ENCODE peak calls at places on chromosomes 7 and 10, in nine cellular contexts. V is H9; C is activated CD4-positive, alpha-beta T cell treated with anti-CD3 and anti-CD28 coated beads, Interleukin-2, amount 50 U/mL, for 48 hours; N is occipital lobe; K is GM20000; Y is HEK293T; R is stimulated activated CD4-positive, alpha-beta T cell treated with anti-CD3 and anti-CD28 coated beads, Interleukin-15, amount 100 ng/mL, for 48 hours; J is glutamatergic neuron; U is NCI-H1092 treated with DMSO at 0.1 percent for 48 hours. G is an unnamed sample.

GRCh38 chr10:86047588-86047987 is 319.0 kb downstream of the GRID1 start:
- DNase-seq in V (no peak), C (peak; percentile 21), N (no peak), K (no peak), Y (no peak), R (no peak), J (no peak), U (no peak), G (no peak)

GRCh38 chr7:116800594-116800993 is 61.8 kb upstream of the CAPZA2 start:
- DNase-seq in V (no peak), C (no peak), N (no peak), K (no peak), Y (no peak), R (no peak), J (no peak), U (no peak), G (no peak)

GRCh38 chr10:100021322-100021721 is 11.6 kb upstream of the DNMBP start:
- DNase-seq in V (no peak), C (no peak), N (no peak), K (no peak), Y (no peak), R (no peak), J (no peak), U (peak; percentile 41), G (no peak)

GRCh38 chr7:6256709-6257535 is 15.5 kb downstream of the CYTH3 start:
- DNase-seq in V (no peak), C (peak; percentile 45), N (no peak), K (peak; percentile 56), Y (no peak), R (no peak), J (no peak), U (no peak), G (no peak)

GRCh38 chr7:4882742-4883351 is 669 bp downstream of the RADIL start:
- DNase-seq in V (no peak), C (no peak), N (no peak), K (peak; percentile 32), Y (peak; percentile 24), R (no peak), J (peak; percentile 42), U (peak; percentile 30), G (peak; percentile 62)

GRCh38 chr10:110912374-110912773 is 6.6 kb downstream of the BBIP1 start:
- DNase-seq in V (no peak), C (no peak), N (no peak), K (no peak), Y (no peak), R (no peak), J (no peak), U (no peak), G (no peak)

GRCh38 chr7:12016439-12016838 is 184.4 kb upstream of the THSD7A start:
- DNase-seq in V (no peak), C (no peak), N (no peak), K (no peak), Y (no peak), R (no peak), J (no peak), U (no peak), G (no peak)

GRCh38 chr7:107606303-107606702 is 26.3 kb downstream of the BCAP29 start:
- DNase-seq in V (no peak), C (no peak), N (no peak), K (no peak), Y (no peak), R (no peak), J (no peak), U (no peak), G (no peak)

GRCh38 chr10:17201165-17202013 is at the start of gene TRDMT1:
- DNase-seq in V (peak; percentile 87), C (peak; percentile 79), N (peak; percentile 85), K (peak; percentile 78), Y (peak; percentile 82), R (peak; percentile 67), J (peak; percentile 84), U (peak; percentile 88), G (peak; percentile 93)

GRCh38 chr10:118047363-118047719 is 600 bp upstream of the RAB11FIP2 start:
- DNase-seq in V (no peak), C (no peak), N (no peak), K (peak; percentile 6), Y (peak; percentile 32), R (no peak), J (no peak), U (no peak), G (peak; percentile 13)

GRCh38 chr7:151468214-151469023 is 28.5 kb upstream of the CRYGN start:
- DNase-seq in V (no peak), C (no peak), N (no peak), K (no peak), Y (no peak), R (no peak), J (no peak), U (no peak), G (peak; percentile 66)

GRCh38 chr10:106577266-106577665 is 587.2 kb downstream of the SORCS1 start:
- DNase-seq in V (peak; percentile 62), C (no peak), N (no peak), K (no peak), Y (peak; percentile 18), R (no peak), J (no peak), U (no peak), G (no peak)

GRCh38 chr10:5958680-5959079 is 18.7 kb downstream of the IL15RA start:
- DNase-seq in V (no peak), C (no peak), N (no peak), K (no peak), Y (no peak), R (no peak), J (no peak), U (no peak), G (no peak)

GRCh38 chr10:102003541-102003940 is 52.4 kb downstream of the ARMH3 start:
- DNase-seq in V (no peak), C (no peak), N (no peak), K (no peak), Y (no peak), R (no peak), J (no peak), U (no peak), G (no peak)

GRCh38 chr7:130896051-130896881 is 162.3 kb upstream of the KLF14 start:
- DNase-seq in V (no peak), C (no peak), N (no peak), K (no peak), Y (no peak), R (no peak), J (no peak), U (no peak), G (no peak)

GRCh38 chr7:121262221-121262620 is 66.6 kb upstream of the WNT16 start:
- DNase-seq in V (no peak), C (no peak), N (no peak), K (no peak), Y (no peak), R (no peak), J (no peak), U (no peak), G (no peak)

GRCh38 chr7:67484244-67484751 is 487.7 kb downstream of the TYW1 start:
- DNase-seq in V (peak; percentile 83), C (peak; percentile 40), N (peak; percentile 22), K (peak; percentile 41), Y (peak; percentile 69), R (no peak), J (peak; percentile 73), U (peak; percentile 84), G (peak; percentile 72)

GRCh38 chr10:78764436-78764835 is 304.3 kb upstream of the ZMIZ1 start:
- DNase-seq in V (no peak), C (peak; percentile 5), N (no peak), K (no peak), Y (no peak), R (no peak), J (peak; percentile 1), U (no peak), G (no peak)

GRCh38 chr10:490891-491571 is 198.4 kb downstream of the DIP2C start:
- DNase-seq in V (no peak), C (no peak), N (peak; percentile 29), K (no peak), Y (no peak), R (no peak), J (peak; percentile 36), U (no peak), G (peak; percentile 54)

GRCh38 chr7:128934361-128935352 is 3.1 kb upstream of the IRF5 start:
- DNase-seq in V (no peak), C (no peak), N (no peak), K (peak; percentile 80), Y (no peak), R (no peak), J (no peak), U (no peak), G (no peak)

GRCh38 chr7:64990216-64990615 is 620 bp downstream of the ZNF117 start:
- DNase-seq in V (no peak), C (no peak), N (no peak), K (no peak), Y (no peak), R (no peak), J (no peak), U (no peak), G (no peak)

GRCh38 chr7:132422502-132423101 is 153.7 kb downstream of the PLXNA4 start:
- DNase-seq in V (no peak), C (no peak), N (no peak), K (no peak), Y (no peak), R (no peak), J (no peak), U (no peak), G (no peak)

GRCh38 chr7:48109848-48110663 is 21.0 kb downstream of the UPP1 start:
- DNase-seq in V (peak; percentile 85), C (peak; percentile 94), N (peak; percentile 12), K (peak; percentile 77), Y (peak; percentile 69), R (peak; percentile 72), J (peak; percentile 87), U (peak; percentile 57), G (peak; percentile 77)

GRCh38 chr10:114507449-114507848 is 103.1 kb upstream of the AFAP1L2 start:
- DNase-seq in V (no peak), C (no peak), N (no peak), K (no peak), Y (no peak), R (no peak), J (no peak), U (no peak), G (peak; percentile 84)

GRCh38 chr7:30896783-30897617 is 14.7 kb upstream of the AQP1 start:
- DNase-seq in V (no peak), C (no peak), N (no peak), K (no peak), Y (no peak), R (no peak), J (no peak), U (no peak), G (no peak)

GRCh38 chr7:158880973-158881372 is 24.6 kb downstream of the DYNC2I1 start:
- DNase-seq in V (no peak), C (no peak), N (no peak), K (no peak), Y (no peak), R (no peak), J (no peak), U (no peak), G (no peak)

GRCh38 chr10:113279262-113279661 is 273.6 kb upstream of the HABP2 start:
- DNase-seq in V (no peak), C (no peak), N (no peak), K (no peak), Y (no peak), R (no peak), J (no peak), U (no peak), G (no peak)

GRCh38 chr7:141418087-141418486 is 133.1 kb upstream of the AGK start:
- DNase-seq in V (no peak), C (no peak), N (no peak), K (no peak), Y (no peak), R (no peak), J (no peak), U (no peak), G (no peak)

GRCh38 chr10:48305905-48306264 is 592 bp upstream of the MAPK8 start:
- DNase-seq in V (no peak), C (no peak), N (no peak), K (no peak), Y (no peak), R (no peak), J (no peak), U (no peak), G (no peak)

GRCh38 chr7:130963349-130963748 is 229.3 kb upstream of the KLF14 start:
- DNase-seq in V (no peak), C (no peak), N (no peak), K (no peak), Y (no peak), R (no peak), J (no peak), U (no peak), G (no peak)

GRCh38 chr7:88254721-88255120 is 34.9 kb upstream of the SRI start:
- DNase-seq in V (no peak), C (no peak), N (no peak), K (no peak), Y (no peak), R (no peak), J (no peak), U (no peak), G (no peak)